ENCODE peak calls at places on chromosomes 2 and 18, in seven cellular contexts. K, X, G, I, M, Z and O are unnamed samples.
A peak's percentile ranks its signal among the peaks of the same experiment; 100 is the strongest.

GRCh38 chr2:119240311-119241204 is 16.9 kb downstream of the STEAP3 start:
- DNase-seq in K (peak; percentile 43), X (peak; percentile 87), G (no peak), I (no peak), M (peak; percentile 93), Z (peak; percentile 84), O (peak; percentile 70)

GRCh38 chr2:170778900-170779299 is 8.7 kb downstream of the ERICH2 start:
- DNase-seq in K (no peak), X (no peak), G (no peak), I (no peak), M (no peak), Z (no peak), O (no peak)

GRCh38 chr2:46410273-46411244 is 68.8 kb upstream of the TMEM247 start:
- DNase-seq in K (no peak), X (no peak), G (no peak), I (no peak), M (no peak), Z (no peak), O (no peak)

GRCh38 chr2:78890940-78891339 is 134.6 kb upstream of the REG3G start:
- DNase-seq in K (no peak), X (no peak), G (no peak), I (no peak), M (no peak), Z (no peak), O (no peak)

GRCh38 chr18:28099237-28099636 is 77.7 kb downstream of the CDH2 start:
- DNase-seq in K (no peak), X (no peak), G (no peak), I (no peak), M (no peak), Z (no peak), O (no peak)

GRCh38 chr2:144460981-144461766 is 58.7 kb downstream of the ZEB2 start:
- DNase-seq in K (no peak), X (peak; percentile 42), G (no peak), I (no peak), M (no peak), Z (no peak), O (peak; percentile 77)

GRCh38 chr2:105510761-105511669 is 112.2 kb upstream of the FHL2 start:
- DNase-seq in K (peak; percentile 57), X (no peak), G (no peak), I (no peak), M (peak; percentile 11), Z (no peak), O (no peak)

GRCh38 chr2:205800804-205801203 is 118.5 kb downstream of the NRP2 start:
- DNase-seq in K (peak; percentile 14), X (no peak), G (no peak), I (no peak), M (no peak), Z (no peak), O (peak; percentile 76)

GRCh38 chr18:50862401-50862800 is 16.5 kb upstream of the ME2 start:
- DNase-seq in K (no peak), X (no peak), G (no peak), I (no peak), M (no peak), Z (no peak), O (no peak)

GRCh38 chr2:150279673-150280072 is 207.8 kb downstream of the RND3 start:
- DNase-seq in K (no peak), X (no peak), G (no peak), I (no peak), M (no peak), Z (no peak), O (no peak)

GRCh38 chr2:215921884-215922283 is 91.5 kb downstream of the MREG start:
- DNase-seq in K (peak; percentile 31), X (peak; percentile 18), G (no peak), I (no peak), M (peak; percentile 31), Z (peak; percentile 15), O (peak; percentile 46)

GRCh38 chr2:187541086-187542085 is 12.8 kb downstream of the TFPI start:
- DNase-seq in K (peak; percentile 96), X (no peak), G (no peak), I (no peak), M (no peak), Z (no peak), O (no peak)

GRCh38 chr2:200252661-200253067 is 53.8 kb upstream of the SPATS2L start:
- DNase-seq in K (no peak), X (no peak), G (no peak), I (no peak), M (no peak), Z (no peak), O (no peak)

GRCh38 chr2:112799291-112799975 is 15.1 kb upstream of the IL1A start:
- DNase-seq in K (no peak), X (no peak), G (no peak), I (no peak), M (no peak), Z (no peak), O (no peak)

GRCh38 chr2:216792222-216793001 is 67.5 kb downstream of the TNP1 start:
- DNase-seq in K (no peak), X (peak; percentile 56), G (no peak), I (no peak), M (peak; percentile 64), Z (peak; percentile 59), O (peak; percentile 89)

GRCh38 chr2:26712486-26713465 is 20.3 kb downstream of the KCNK3 start:
- DNase-seq in K (no peak), X (no peak), G (no peak), I (no peak), M (no peak), Z (no peak), O (no peak)

GRCh38 chr2:39932198-39932597 is 153.1 kb upstream of the THUMPD2 start:
- DNase-seq in K (no peak), X (no peak), G (no peak), I (no peak), M (no peak), Z (no peak), O (no peak)

GRCh38 chr2:127220102-127220806 is at the start of gene CYP27C1:
- DNase-seq in K (no peak), X (no peak), G (no peak), I (no peak), M (peak; percentile 31), Z (peak; percentile 69), O (peak; percentile 57)

GRCh38 chr2:29223851-29224692 is 108.9 kb downstream of the CLIP4 start:
- DNase-seq in K (no peak), X (no peak), G (no peak), I (no peak), M (peak; percentile 73), Z (no peak), O (peak; percentile 65)

GRCh38 chr2:106932644-106933043 is 46.7 kb upstream of the ST6GAL2 start:
- DNase-seq in K (peak; percentile 17), X (no peak), G (no peak), I (no peak), M (no peak), Z (no peak), O (no peak)

GRCh38 chr2:112137516-112138142 is 556 bp upstream of the FBLN7 start:
- DNase-seq in K (no peak), X (no peak), G (no peak), I (no peak), M (peak; percentile 16), Z (no peak), O (no peak)

GRCh38 chr2:181877181-181877664 is 14.3 kb upstream of the ITPRID2 start:
- DNase-seq in K (peak; percentile 34), X (no peak), G (no peak), I (no peak), M (no peak), Z (no peak), O (no peak)

GRCh38 chr2:181872178-181872577 is 19.4 kb upstream of the ITPRID2 start:
- DNase-seq in K (no peak), X (no peak), G (no peak), I (no peak), M (no peak), Z (no peak), O (no peak)

GRCh38 chr2:181878448-181878847 is 13.1 kb upstream of the ITPRID2 start:
- DNase-seq in K (no peak), X (no peak), G (no peak), I (no peak), M (no peak), Z (no peak), O (no peak)

GRCh38 chr2:181879295-181879694 is 12.2 kb upstream of the ITPRID2 start:
- DNase-seq in K (no peak), X (no peak), G (no peak), I (no peak), M (no peak), Z (no peak), O (no peak)

DNA sequence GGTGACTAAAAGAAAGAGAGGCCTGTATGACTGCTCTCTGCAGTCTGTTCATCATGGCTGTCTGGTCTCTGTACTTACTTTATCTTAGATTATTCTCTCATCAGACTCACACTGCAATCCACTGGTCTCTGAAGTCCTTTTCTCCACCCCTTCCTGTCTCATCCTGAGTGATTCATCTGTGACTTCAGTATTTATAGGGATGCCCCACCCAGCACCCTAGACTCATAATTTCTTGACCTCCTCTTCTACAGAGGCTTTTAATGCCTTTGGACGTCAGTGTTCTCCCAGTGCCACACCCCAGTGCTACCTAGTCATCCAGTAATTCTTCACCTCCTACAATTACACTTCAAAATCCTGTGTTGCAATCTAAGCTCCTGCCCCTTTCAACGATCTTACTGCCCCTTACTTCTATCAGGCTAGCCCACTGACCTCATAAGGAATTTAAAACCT is 14.9 kb upstream of the ITPRID2 start:
- DNase-seq in K (peak; percentile 95), X (no peak), G (no peak), I (no peak), M (peak; percentile 54), Z (no peak), O (no peak)
- H3K27ac ChIP-seq in K (peak overlapping the region; percentile 66), X (no peak overlapping the region), G (no peak overlapping the region), I (no peak overlapping the region), M (peak overlapping the region; percentile 49), Z (no peak overlapping the region), O (no peak overlapping the region)

GRCh38 chr2:134169788-134170187 is 84.1 kb upstream of the MGAT5 start:
- DNase-seq in K (no peak), X (no peak), G (no peak), I (no peak), M (no peak), Z (no peak), O (no peak)
- H3K4me1 ChIP-seq in K (no peaks in the 10 kb centered on the region), X (peaks cover 19% of the 10 kb centered on the region), G (peaks cover 29% of the 10 kb centered on the region), I (peaks cover 18% of the 10 kb centered on the region), M (no peaks in the 10 kb centered on the region), Z (peaks cover 35% of the 10 kb centered on the region), O (peaks cover 9% of the 10 kb centered on the region)

GRCh38 chr2:2293527-2294089 is 37.5 kb downstream of the MYT1L start:
- DNase-seq in K (no peak), X (no peak), G (no peak), I (no peak), M (no peak), Z (no peak), O (no peak)
- H3K27ac ChIP-seq in K (no peak overlapping the region), X (no peak overlapping the region), G (no peak overlapping the region), I (no peak overlapping the region), M (no peak overlapping the region), Z (no peak overlapping the region), O (no peak overlapping the region)

DNA sequence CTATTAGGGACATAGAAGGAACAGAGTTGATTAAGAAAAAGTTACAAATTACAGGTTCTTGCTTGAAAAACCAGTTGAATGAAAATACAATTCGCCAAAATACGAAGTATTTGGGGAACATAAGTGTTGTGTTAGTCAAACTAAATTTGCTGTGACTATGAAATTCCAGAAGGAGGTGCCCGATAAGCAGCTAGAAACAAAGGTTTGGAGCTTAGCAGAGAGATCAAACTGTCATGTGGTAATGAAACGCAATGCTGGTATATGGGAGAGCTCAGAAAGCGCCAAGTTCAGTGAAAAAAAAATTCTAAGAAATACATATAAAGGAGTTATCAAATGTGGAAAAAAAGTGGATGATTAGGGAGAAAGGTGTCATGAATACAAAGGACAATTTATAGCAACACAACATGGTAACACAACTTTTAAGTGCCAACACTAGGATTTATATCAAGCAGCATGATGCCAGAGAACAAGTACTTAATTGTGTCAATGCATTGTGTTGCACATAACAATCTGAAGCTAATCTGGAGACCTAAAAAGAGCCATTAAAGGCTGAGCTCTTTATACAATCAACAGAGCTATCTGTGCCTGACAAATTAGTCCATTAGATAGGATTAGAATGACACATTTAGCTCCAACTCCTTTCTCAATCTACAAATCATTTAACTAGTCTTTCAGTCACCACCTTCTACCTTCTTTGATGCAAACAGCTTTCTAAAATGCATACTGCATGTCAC is 31.2 kb downstream of the SMAD2 start:
- DNase-seq in K (peak; percentile 40), X (no peak), G (no peak), I (no peak), M (no peak), Z (no peak), O (no peak)
- H3K4me1 ChIP-seq in K (peaks cover 82% of the 10 kb centered on the region), X (peaks cover 28% of the 10 kb centered on the region), G (peaks cover 58% of the 10 kb centered on the region), I (peaks cover 31% of the 10 kb centered on the region), M (peaks cover 35% of the 10 kb centered on the region), Z (peaks cover 42% of the 10 kb centered on the region), O (peaks cover 7% of the 10 kb centered on the region)